ENCODE peak calls at places on chromosomes 1 and 21, in seven cellular contexts. C is heart left ventricle; W is Caco-2; B is CD8-positive, alpha-beta T cell; X is breast epithelium; P is dorsolateral prefrontal cortex; E is AG04449. U is an unnamed sample.

GRCh38 chr1:85200367-85200869 is 398 bp downstream of the SYDE2 start:
- DNase-seq in C (peak; percentile 67), W (no peak), B (peak; percentile 48), X (peak; percentile 56), P (no peak), E (no peak), U (no peak)

GRCh38 chr1:210850556-210850955 is 283.4 kb downstream of the KCNH1 start:
- DNase-seq in C (no peak), W (no peak), B (no peak), X (no peak), P (peak; percentile 81), E (no peak), U (no peak)

GRCh38 chr1:224579526-224579925 is 36.6 kb upstream of the CNIH3 start:
- DNase-seq in C (no peak), W (no peak), B (no peak), X (no peak), P (no peak), E (no peak), U (peak; percentile 4)

GRCh38 chr1:27605796-27606707 is 2.1 kb upstream of the AHDC1 start:
- DNase-seq in C (peak; percentile 1), W (peak; percentile 68), B (peak; percentile 70), X (no peak), P (no peak), E (no peak), U (no peak)

GRCh38 chr1:171653796-171654704 is 1.6 kb upstream of the MYOC start:
- DNase-seq in C (no peak), W (no peak), B (no peak), X (no peak), P (no peak), E (peak; percentile 26), U (no peak)

GRCh38 chr21:35940074-35940927 is 120.0 kb downstream of the SETD4 start:
- DNase-seq in C (no peak), W (peak; percentile 60), B (no peak), X (no peak), P (no peak), E (peak; percentile 28), U (peak; percentile 54)

GRCh38 chr1:1291611-1292441 is 11.6 kb downstream of the SCNN1D start:
- DNase-seq in C (peak; percentile 81), W (peak; percentile 70), B (peak; percentile 61), X (peak; percentile 80), P (no peak), E (no peak), U (no peak)

GRCh38 chr21:41992576-41992975 is 17.6 kb downstream of the ZBTB21 start:
- DNase-seq in C (no peak), W (no peak), B (no peak), X (no peak), P (no peak), E (no peak), U (no peak)

GRCh38 chr1:175154595-175155472 is 37.7 kb downstream of the KIAA0040 start:
- DNase-seq in C (peak; percentile 85), W (peak; percentile 77), B (peak; percentile 80), X (peak; percentile 75), P (peak; percentile 47), E (no peak), U (no peak)

GRCh38 chr1:80607064-80607463 is 1193.7 kb upstream of the ADGRL2 start:
- DNase-seq in C (no peak), W (no peak), B (no peak), X (no peak), P (no peak), E (no peak), U (no peak)

GRCh38 chr1:58841455-58841854 is 57.6 kb upstream of the JUN start:
- DNase-seq in C (no peak), W (peak; percentile 12), B (no peak), X (no peak), P (no peak), E (no peak), U (no peak)

GRCh38 chr1:160346953-160347352 is 3.8 kb downstream of the NCSTN start:
- DNase-seq in C (no peak), W (no peak), B (no peak), X (no peak), P (no peak), E (no peak), U (no peak)

GRCh38 chr1:63575340-63575826 is 17.8 kb upstream of the PGM1 start:
- DNase-seq in C (no peak), W (peak; percentile 16), B (no peak), X (no peak), P (no peak), E (no peak), U (no peak)

GRCh38 chr1:39672551-39672947 is 642 bp upstream of the NT5C1A start:
- DNase-seq in C (no peak), W (no peak), B (peak; percentile 43), X (no peak), P (no peak), E (no peak), U (no peak)

GRCh38 chr1:9166289-9167235 is 37.7 kb upstream of the GPR157 start:
- DNase-seq in C (peak; percentile 37), W (no peak), B (no peak), X (no peak), P (no peak), E (peak; percentile 38), U (no peak)

GRCh38 chr1:78839704-78840277 is 166.7 kb downstream of the ADGRL4 start:
- DNase-seq in C (no peak), W (peak; percentile 42), B (peak; percentile 13), X (no peak), P (no peak), E (no peak), U (no peak)

GRCh38 chr1:81174052-81174451 is 626.7 kb upstream of the ADGRL2 start:
- DNase-seq in C (no peak), W (no peak), B (no peak), X (no peak), P (no peak), E (no peak), U (no peak)

GRCh38 chr1:56190975-56191768 is 388.2 kb downstream of the PLPP3 start:
- DNase-seq in C (no peak), W (no peak), B (no peak), X (no peak), P (no peak), E (no peak), U (peak; percentile 54)

GRCh38 chr1:56188855-56189254 is 390.5 kb downstream of the PLPP3 start:
- DNase-seq in C (no peak), W (no peak), B (no peak), X (no peak), P (no peak), E (no peak), U (no peak)

GRCh38 chr1:56189454-56189853 is 389.9 kb downstream of the PLPP3 start:
- DNase-seq in C (no peak), W (no peak), B (no peak), X (no peak), P (no peak), E (no peak), U (no peak)

GRCh38 chr1:56188216-56188615 is 391.1 kb downstream of the PLPP3 start:
- DNase-seq in C (no peak), W (no peak), B (no peak), X (no peak), P (no peak), E (no peak), U (no peak)

GRCh38 chr1:56189946-56190920 is 389.1 kb downstream of the PLPP3 start:
- DNase-seq in C (no peak), W (no peak), B (no peak), X (no peak), P (no peak), E (no peak), U (no peak)
- TF ChIP-seq CTCF in C (peak; percentile 59), W (peak; percentile 3), B (no peak), X (no peak), P (peak; percentile 39), E (peak; percentile 27), U (peak; percentile 47)

DNA sequence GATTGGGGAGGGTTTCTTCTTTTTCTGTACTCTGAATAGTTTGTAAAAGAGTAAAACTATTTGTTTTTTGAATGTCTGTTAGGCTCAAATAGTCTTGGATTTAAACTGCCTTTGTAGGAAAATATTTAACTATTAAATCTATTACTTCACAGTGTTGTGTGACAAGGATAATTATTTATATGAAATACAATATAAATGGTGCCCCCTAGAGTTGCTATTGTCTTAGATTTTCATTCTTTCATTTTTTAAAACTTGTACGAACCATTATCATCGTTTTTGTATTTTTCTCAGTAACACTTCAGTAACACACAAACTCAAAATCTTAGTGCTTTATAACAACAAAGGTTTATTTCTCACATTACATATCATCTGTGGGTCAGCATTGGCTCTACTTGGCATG is 37.4 kb downstream of the C1orf185 start:
- DNase-seq in C (no peak), W (no peak), B (no peak), X (no peak), P (no peak), E (no peak), U (no peak)
- TF ChIP-seq CTCF in C (no peak), W (no peak), B (no peak), X (no peak), P (no peak), E (no peak), U (peak; percentile 16)

GRCh38 chr21:33299181-33299752 is 25.5 kb upstream of the IFNAR1 start:
- DNase-seq in C (no peak), W (no peak), B (peak; percentile 31), X (no peak), P (no peak), E (no peak), U (no peak)
- TF ChIP-seq CTCF in C (no peak), W (no peak), B (peak; percentile 29), X (no peak), P (no peak), E (no peak), U (no peak)

GRCh38 chr1:182807907-182808306 is 18.3 kb downstream of the NPL start:
- DNase-seq in C (no peak), W (no peak), B (no peak), X (no peak), P (no peak), E (no peak), U (no peak)

GRCh38 chr1:182802006-182802798 is 12.6 kb downstream of the NPL start:
- DNase-seq in C (no peak), W (no peak), B (no peak), X (no peak), P (peak; percentile 38), E (no peak), U (no peak)

GRCh38 chr1:182803846-182804245 is 14.3 kb downstream of the NPL start:
- DNase-seq in C (no peak), W (no peak), B (no peak), X (no peak), P (no peak), E (no peak), U (no peak)

GRCh38 chr1:182809414-182809957 is 19.9 kb downstream of the NPL start:
- DNase-seq in C (no peak), W (no peak), B (no peak), X (no peak), P (no peak), E (no peak), U (no peak)

DNA sequence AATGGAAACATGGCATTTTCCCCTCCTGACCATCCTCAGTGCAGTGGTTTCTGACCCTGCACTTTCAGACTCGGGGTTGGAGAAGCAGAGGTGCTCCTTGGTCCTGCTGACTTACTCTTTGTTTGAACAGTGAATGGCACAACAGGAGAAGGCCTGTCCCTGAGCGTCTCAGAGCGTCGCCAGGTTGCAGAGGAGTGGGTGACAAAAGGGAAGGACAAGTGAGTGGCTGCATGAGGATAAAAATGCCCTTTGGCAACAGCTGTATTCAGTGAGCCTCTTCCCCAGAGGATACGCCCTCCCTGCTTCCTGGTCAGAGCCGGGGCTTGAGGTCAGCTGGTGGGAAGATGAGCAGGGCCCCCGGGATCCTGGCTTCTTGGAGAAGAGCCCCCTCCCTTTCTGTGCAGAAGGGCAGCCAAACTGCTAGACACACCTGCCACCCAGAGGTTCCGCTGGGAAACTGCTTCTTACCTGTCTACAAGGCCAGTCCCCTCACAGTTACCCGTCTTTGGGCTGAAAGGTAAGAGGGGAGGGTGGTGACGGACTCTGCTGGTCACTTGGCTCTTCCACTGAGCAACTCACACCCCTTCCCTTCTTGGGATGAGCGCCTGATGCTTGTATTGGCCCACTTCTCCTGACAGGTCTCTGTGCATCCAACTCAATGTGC is 16.6 kb downstream of the NPL start:
- DNase-seq in C (no peak), W (peak; percentile 50), B (no peak), X (no peak), P (no peak), E (no peak), U (no peak)
- TF ChIP-seq CTCF in C (no peak), W (peak; percentile 38), B (no peak), X (no peak), P (no peak), E (no peak), U (no peak)

U was measured in AG09319.